ENCODE peak calls at places on chromosomes 16 and 17, in nine cellular contexts. One of them, this sample, is unnamed.
A peak's percentile ranks its signal among the peaks of the same experiment; 100 is the strongest.

GRCh38 chr17:45296003-45296832 is 20.6 kb downstream of the MAP3K14 start:
- DNase-seq in GM23338: no peak
- DNase-seq in activated T-cell treated with anti-CD3 and anti-CD28 coated beads, Interleukin-2, amount 50 U/mL, for 72 hours: no peak
- DNase-seq in RPMI7951: peak; percentile 93
- DNase-seq in GM06990: peak; percentile 74
- DNase-seq in stimulated activated CD8-positive, alpha-beta memory T cell treated with anti-CD3 and anti-CD28 coated beads, Interleukin-15, amount 100 ng/mL, for 24 hours: no peak
- DNase-seq in T-cell: no peak
- DNase-seq in GM10248: no peak
- DNase-seq in cardiac muscle cell: no peak
- DNase-seq in this sample: no peak

GRCh38 chr17:75059369-75060345 is 12.6 kb downstream of the KCTD2 start:
- DNase-seq in GM23338: peak; percentile 57
- DNase-seq in stimulated activated CD8-positive, alpha-beta memory T cell treated with anti-CD3 and anti-CD28 coated beads, Interleukin-15, amount 100 ng/mL, for 24 hours: no peak
- DNase-seq in RPMI7951: peak; percentile 29
- DNase-seq in GM10248: no peak
- DNase-seq in activated T-cell treated with anti-CD3 and anti-CD28 coated beads, Interleukin-2, amount 50 U/mL, for 72 hours: no peak
- DNase-seq in cardiac muscle cell: no peak
- DNase-seq in GM06990: no peak
- DNase-seq in T-cell: no peak
- DNase-seq in this sample: no peak

GRCh38 chr17:19539841-19540311 is 6.2 kb downstream of the SLC47A1 start:
- DNase-seq in activated T-cell treated with anti-CD3 and anti-CD28 coated beads, Interleukin-2, amount 50 U/mL, for 72 hours: no peak
- DNase-seq in cardiac muscle cell: no peak
- DNase-seq in RPMI7951: no peak
- DNase-seq in stimulated activated CD8-positive, alpha-beta memory T cell treated with anti-CD3 and anti-CD28 coated beads, Interleukin-15, amount 100 ng/mL, for 24 hours: no peak
- DNase-seq in GM06990: no peak
- DNase-seq in GM23338: no peak
- DNase-seq in GM10248: no peak
- DNase-seq in T-cell: no peak
- DNase-seq in this sample: no peak

GRCh38 chr17:11608396-11608795 is 10.1 kb downstream of the DNAH9 start:
- DNase-seq in GM06990: no peak
- DNase-seq in GM23338: no peak
- DNase-seq in RPMI7951: no peak
- DNase-seq in cardiac muscle cell: peak; percentile 22
- DNase-seq in T-cell: no peak
- DNase-seq in stimulated activated CD8-positive, alpha-beta memory T cell treated with anti-CD3 and anti-CD28 coated beads, Interleukin-15, amount 100 ng/mL, for 24 hours: no peak
- DNase-seq in GM10248: no peak
- DNase-seq in activated T-cell treated with anti-CD3 and anti-CD28 coated beads, Interleukin-2, amount 50 U/mL, for 72 hours: no peak
- DNase-seq in this sample: no peak

GRCh38 chr17:323721-324139 is 28.9 kb downstream of the RPH3AL start:
- DNase-seq in stimulated activated CD8-positive, alpha-beta memory T cell treated with anti-CD3 and anti-CD28 coated beads, Interleukin-15, amount 100 ng/mL, for 24 hours: no peak
- DNase-seq in GM06990: no peak
- DNase-seq in cardiac muscle cell: no peak
- DNase-seq in activated T-cell treated with anti-CD3 and anti-CD28 coated beads, Interleukin-2, amount 50 U/mL, for 72 hours: no peak
- DNase-seq in T-cell: no peak
- DNase-seq in RPMI7951: no peak
- DNase-seq in GM23338: no peak
- DNase-seq in GM10248: no peak
- DNase-seq in this sample: no peak

GRCh38 chr16:67750466-67750865 is 31.4 kb upstream of the GFOD2 start:
- DNase-seq in T-cell: no peak
- DNase-seq in GM23338: no peak
- DNase-seq in GM10248: peak; percentile 46
- DNase-seq in cardiac muscle cell: no peak
- DNase-seq in activated T-cell treated with anti-CD3 and anti-CD28 coated beads, Interleukin-2, amount 50 U/mL, for 72 hours: no peak
- DNase-seq in GM06990: peak; percentile 34
- DNase-seq in RPMI7951: no peak
- DNase-seq in stimulated activated CD8-positive, alpha-beta memory T cell treated with anti-CD3 and anti-CD28 coated beads, Interleukin-15, amount 100 ng/mL, for 24 hours: no peak
- DNase-seq in this sample: no peak

GRCh38 chr17:77474292-77474988 is 333.7 kb downstream of the SEC14L1 start:
- DNase-seq in GM23338: no peak
- DNase-seq in stimulated activated CD8-positive, alpha-beta memory T cell treated with anti-CD3 and anti-CD28 coated beads, Interleukin-15, amount 100 ng/mL, for 24 hours: no peak
- DNase-seq in RPMI7951: peak; percentile 46
- DNase-seq in cardiac muscle cell: no peak
- DNase-seq in GM10248: no peak
- DNase-seq in GM06990: no peak
- DNase-seq in T-cell: no peak
- DNase-seq in activated T-cell treated with anti-CD3 and anti-CD28 coated beads, Interleukin-2, amount 50 U/mL, for 72 hours: no peak
- DNase-seq in this sample: no peak

GRCh38 chr16:69522732-69523404 is 42.9 kb upstream of the NFAT5 start:
- DNase-seq in activated T-cell treated with anti-CD3 and anti-CD28 coated beads, Interleukin-2, amount 50 U/mL, for 72 hours: peak; percentile 15
- DNase-seq in GM23338: peak; percentile 62
- DNase-seq in GM10248: no peak
- DNase-seq in RPMI7951: no peak
- DNase-seq in T-cell: no peak
- DNase-seq in stimulated activated CD8-positive, alpha-beta memory T cell treated with anti-CD3 and anti-CD28 coated beads, Interleukin-15, amount 100 ng/mL, for 24 hours: no peak
- DNase-seq in cardiac muscle cell: no peak
- DNase-seq in GM06990: no peak
- DNase-seq in this sample: no peak

GRCh38 chr17:35486920-35487727 is 38.6 kb upstream of the SLFN13 start:
- DNase-seq in T-cell: peak; percentile 67
- DNase-seq in GM10248: peak; percentile 88
- DNase-seq in GM23338: peak; percentile 13
- DNase-seq in cardiac muscle cell: peak; percentile 44
- DNase-seq in RPMI7951: peak; percentile 79
- DNase-seq in GM06990: peak; percentile 74
- DNase-seq in activated T-cell treated with anti-CD3 and anti-CD28 coated beads, Interleukin-2, amount 50 U/mL, for 72 hours: peak; percentile 91
- DNase-seq in stimulated activated CD8-positive, alpha-beta memory T cell treated with anti-CD3 and anti-CD28 coated beads, Interleukin-15, amount 100 ng/mL, for 24 hours: peak; percentile 51
- DNase-seq in this sample: peak; percentile 63

GRCh38 chr16:30903002-30903401 is 6.6 kb downstream of the CTF1 start:
- DNase-seq in GM06990: no peak
- DNase-seq in activated T-cell treated with anti-CD3 and anti-CD28 coated beads, Interleukin-2, amount 50 U/mL, for 72 hours: no peak
- DNase-seq in cardiac muscle cell: no peak
- DNase-seq in GM23338: no peak
- DNase-seq in stimulated activated CD8-positive, alpha-beta memory T cell treated with anti-CD3 and anti-CD28 coated beads, Interleukin-15, amount 100 ng/mL, for 24 hours: no peak
- DNase-seq in RPMI7951: no peak
- DNase-seq in GM10248: no peak
- DNase-seq in T-cell: no peak
- DNase-seq in this sample: peak; percentile 37

GRCh38 chr16:88013091-88013609 is 61.9 kb downstream of the BANP start:
- DNase-seq in GM06990: no peak
- DNase-seq in activated T-cell treated with anti-CD3 and anti-CD28 coated beads, Interleukin-2, amount 50 U/mL, for 72 hours: no peak
- DNase-seq in stimulated activated CD8-positive, alpha-beta memory T cell treated with anti-CD3 and anti-CD28 coated beads, Interleukin-15, amount 100 ng/mL, for 24 hours: no peak
- DNase-seq in RPMI7951: no peak
- DNase-seq in GM10248: no peak
- DNase-seq in T-cell: no peak
- DNase-seq in cardiac muscle cell: peak; percentile 40
- DNase-seq in GM23338: no peak
- DNase-seq in this sample: no peak

GRCh38 chr17:33560165-33560564 is 267.1 kb upstream of the ASIC2 start:
- DNase-seq in RPMI7951: peak; percentile 3
- DNase-seq in T-cell: no peak
- DNase-seq in cardiac muscle cell: no peak
- DNase-seq in GM23338: no peak
- DNase-seq in stimulated activated CD8-positive, alpha-beta memory T cell treated with anti-CD3 and anti-CD28 coated beads, Interleukin-15, amount 100 ng/mL, for 24 hours: no peak
- DNase-seq in activated T-cell treated with anti-CD3 and anti-CD28 coated beads, Interleukin-2, amount 50 U/mL, for 72 hours: no peak
- DNase-seq in GM10248: no peak
- DNase-seq in GM06990: no peak
- DNase-seq in this sample: no peak

GRCh38 chr16:48365030-48365600 is 20.1 kb downstream of the SIAH1 start:
- DNase-seq in T-cell: no peak
- DNase-seq in stimulated activated CD8-positive, alpha-beta memory T cell treated with anti-CD3 and anti-CD28 coated beads, Interleukin-15, amount 100 ng/mL, for 24 hours: no peak
- DNase-seq in GM06990: no peak
- DNase-seq in cardiac muscle cell: no peak
- DNase-seq in GM23338: no peak
- DNase-seq in GM10248: no peak
- DNase-seq in RPMI7951: no peak
- DNase-seq in activated T-cell treated with anti-CD3 and anti-CD28 coated beads, Interleukin-2, amount 50 U/mL, for 72 hours: no peak
- DNase-seq in this sample: no peak

GRCh38 chr17:43822566-43823190 is 10.3 kb downstream of the MPP3 start:
- DNase-seq in GM10248: no peak
- DNase-seq in cardiac muscle cell: no peak
- DNase-seq in T-cell: no peak
- DNase-seq in activated T-cell treated with anti-CD3 and anti-CD28 coated beads, Interleukin-2, amount 50 U/mL, for 72 hours: no peak
- DNase-seq in RPMI7951: peak; percentile 73
- DNase-seq in GM06990: no peak
- DNase-seq in GM23338: no peak
- DNase-seq in stimulated activated CD8-positive, alpha-beta memory T cell treated with anti-CD3 and anti-CD28 coated beads, Interleukin-15, amount 100 ng/mL, for 24 hours: no peak
- DNase-seq in this sample: no peak

GRCh38 chr17:76085731-76086366 is 6.9 kb downstream of the ZACN start:
- DNase-seq in GM10248: no peak
- DNase-seq in stimulated activated CD8-positive, alpha-beta memory T cell treated with anti-CD3 and anti-CD28 coated beads, Interleukin-15, amount 100 ng/mL, for 24 hours: no peak
- DNase-seq in GM23338: no peak
- DNase-seq in RPMI7951: no peak
- DNase-seq in T-cell: no peak
- DNase-seq in activated T-cell treated with anti-CD3 and anti-CD28 coated beads, Interleukin-2, amount 50 U/mL, for 72 hours: no peak
- DNase-seq in cardiac muscle cell: no peak
- DNase-seq in GM06990: no peak
- DNase-seq in this sample: no peak

GRCh38 chr16:16158741-16159374 is 64.4 kb downstream of the ABCC6 start:
- DNase-seq in GM23338: no peak
- DNase-seq in cardiac muscle cell: no peak
- DNase-seq in RPMI7951: peak; percentile 4
- DNase-seq in T-cell: no peak
- DNase-seq in activated T-cell treated with anti-CD3 and anti-CD28 coated beads, Interleukin-2, amount 50 U/mL, for 72 hours: no peak
- DNase-seq in stimulated activated CD8-positive, alpha-beta memory T cell treated with anti-CD3 and anti-CD28 coated beads, Interleukin-15, amount 100 ng/mL, for 24 hours: no peak
- DNase-seq in GM10248: no peak
- DNase-seq in GM06990: no peak
- DNase-seq in this sample: no peak